ENCODE peak calls at places on chromosomes 16 and 17, in seven cellular contexts. C is AG04449; W is mucosa of gallbladder; P is CD4-positive, alpha-beta T cell; J is occipital lobe; Z is A172; N is stimulated activated effector memory CD8-positive, alpha-beta T cell treated with anti-CD3 and anti-CD28 coated beads, Interleukin-12 subunit alpha, Interleukin-12 subunit beta, amount 100 ng/mL, for 72 hours. I is an unnamed sample.

GRCh38 chr16:29809850-29810698 is 1.9 kb upstream of the PRRT2 start:
- DNase-seq in C (no peak), W (no peak), P (peak), J (no peak), Z (no peak), N (peak), I (peak)

GRCh38 chr17:81365148-81365600 is 30.1 kb upstream of the BAHCC1 start:
- DNase-seq in C (no peak), W (peak), P (no peak), J (no peak), Z (no peak), N (no peak), I (no peak)

GRCh38 chr16:49638696-49639629 is 216.9 kb downstream of the ZNF423 start:
- DNase-seq in C (no peak), W (no peak), P (no peak), J (no peak), Z (no peak), N (no peak), I (no peak)

GRCh38 chr17:69757794-69758430 is 317.1 kb upstream of the KCNJ16 start:
- DNase-seq in C (peak), W (no peak), P (no peak), J (no peak), Z (no peak), N (no peak), I (no peak)

GRCh38 chr16:49516382-49517036 is 142.9 kb downstream of the C16orf78 start:
- DNase-seq in C (no peak), W (no peak), P (no peak), J (no peak), Z (no peak), N (no peak), I (no peak)

GRCh38 chr16:1530883-1531637 is 2.4 kb upstream of the TMEM204 start:
- DNase-seq in C (peak), W (peak), P (no peak), J (no peak), Z (no peak), N (no peak), I (peak)

GRCh38 chr16:88754912-88755744 is 29.9 kb downstream of the PIEZO1 start:
- DNase-seq in C (peak), W (no peak), P (no peak), J (no peak), Z (peak), N (no peak), I (no peak)

GRCh38 chr17:28978016-28978415 is 26.7 kb upstream of the PHF12 start:
- DNase-seq in C (no peak), W (no peak), P (no peak), J (no peak), Z (no peak), N (no peak), I (no peak)

GRCh38 chr17:43044024-43044423 is 19.0 kb downstream of the RND2 start:
- DNase-seq in C (no peak), W (no peak), P (no peak), J (no peak), Z (no peak), N (no peak), I (no peak)

I was measured in BE2C.